ENCODE peak calls at places on chromosomes 1 and 21, in five cellular contexts. R is HepG2, I is K562, P is GM12878, F is SK-N-SH. J is an unnamed sample.

GRCh38 chr1:23719162-23719820 is 24.0 kb upstream of the ELOA start:
- DNase-seq in R (no peak), I (no peak), P (no peak), F (no peak), J (no peak)

GRCh38 chr1:66464356-66464755 is 69.6 kb upstream of the SGIP1 start:
- DNase-seq in R (no peak), I (no peak), P (no peak), F (peak), J (no peak)

GRCh38 chr1:70034403-70034802 is 171.0 kb downstream of the LRRC40 start:
- DNase-seq in R (peak), I (peak), P (no peak), F (peak), J (no peak)

GRCh38 chr1:157193702-157194391 is 55.7 kb upstream of the ETV3 start:
- DNase-seq in R (peak), I (peak), P (no peak), F (peak), J (peak)

GRCh38 chr1:233791372-233791703 is 113.1 kb upstream of the SLC35F3 start:
- DNase-seq in R (no peak), I (no peak), P (no peak), F (no peak), J (no peak)

GRCh38 chr1:162317659-162318058 is 59.0 kb downstream of the SPATA46 start:
- DNase-seq in R (no peak), I (no peak), P (no peak), F (no peak), J (no peak)

GRCh38 chr1:172630060-172630818 is 28.7 kb upstream of the FASLG start:
- DNase-seq in R (no peak), I (no peak), P (no peak), F (no peak), J (no peak)

GRCh38 chr1:37739222-37739621 is 25.7 kb downstream of the EPHA10 start:
- DNase-seq in R (peak), I (no peak), P (no peak), F (no peak), J (no peak)

GRCh38 chr21:25421327-25422028 is 185.8 kb downstream of the MRPL39 start:
- DNase-seq in R (no peak), I (no peak), P (peak), F (no peak), J (no peak)

GRCh38 chr1:24640288-24640687 is 2.8 kb upstream of the SRRM1 start:
- DNase-seq in R (peak), I (no peak), P (no peak), F (no peak), J (no peak)

GRCh38 chr1:155078496-155079209 is at the start of gene EFNA3:
- DNase-seq in R (no peak), I (peak), P (no peak), F (peak), J (peak)
- TF ChIP-seq TAF1 in R (no peak), I (peak), P (no peak), F (no peak), J (no peak)

GRCh38 chr1:46197551-46198025 is 646 bp downstream of the POMGNT1 start:
- DNase-seq in R (no peak), I (peak), P (no peak), F (peak), J (no peak)
- TF ChIP-seq TAF1 in R (no peak), I (no peak), P (no peak), F (no peak), J (no peak)

GRCh38 chr1:13702425-13703127 is 2.6 kb downstream of the PRDM2 start:
- DNase-seq in R (no peak), I (no peak), P (peak), F (no peak), J (peak)
- TF ChIP-seq TAF1 in R (no peak), I (no peak), P (no peak), F (no peak), J (peak)

DNA sequence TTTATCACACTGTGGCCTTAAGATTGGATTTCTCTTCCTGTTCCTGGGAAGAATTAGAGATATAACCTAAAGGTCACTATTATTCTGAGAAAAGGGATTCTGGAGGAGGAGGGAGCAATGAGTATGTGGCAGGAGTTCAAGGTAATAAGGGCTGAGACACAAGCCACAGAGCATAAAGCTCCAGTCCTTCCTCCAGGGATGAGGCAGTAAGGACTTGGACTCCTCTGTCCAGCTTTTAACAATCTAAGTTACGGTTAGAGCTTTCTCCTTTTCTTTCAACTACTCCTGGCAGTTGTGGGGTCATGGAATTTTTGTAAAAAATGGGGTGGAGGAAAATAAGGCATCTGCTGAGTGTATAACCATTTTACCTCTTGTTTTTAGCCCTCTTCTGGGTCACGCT is at the start of gene HSD3B2:
- DNase-seq in R (no peak), I (no peak), P (no peak), F (no peak), J (no peak)
- TF ChIP-seq TAF1 in R (no peak), I (no peak), P (no peak), F (no peak), J (no peak)

J was measured in GM12892.